ENCODE peak calls at places on chromosomes 12 and 14, in six cellular contexts. P, B, Q, Y, M and S are unnamed samples.

GRCh38 chr12:64004639-64005038 is 160.1 kb downstream of the SRGAP1 start:
- DNase-seq in P (no peak), B (no peak), Q (no peak), Y (no peak), M (no peak), S (no peak)

GRCh38 chr12:104573-105081 is 38.1 kb downstream of the IQSEC3 start:
- DNase-seq in P (no peak), B (no peak), Q (no peak), Y (no peak), M (no peak), S (no peak)

GRCh38 chr12:95739561-95740313 is 50.8 kb downstream of the NTN4 start:
- DNase-seq in P (no peak), B (no peak), Q (peak; percentile 67), Y (no peak), M (no peak), S (peak; percentile 55)

GRCh38 chr12:124694846-124695497 is 127.6 kb upstream of the NCOR2 start:
- DNase-seq in P (peak; percentile 80), B (peak; percentile 61), Q (peak; percentile 62), Y (no peak), M (no peak), S (no peak)

GRCh38 chr12:112102127-112102526 is 6.5 kb downstream of the NAA25 start:
- DNase-seq in P (no peak), B (no peak), Q (no peak), Y (no peak), M (no peak), S (no peak)

GRCh38 chr12:3252416-3252815 is 175.2 kb downstream of the TSPAN9 start:
- DNase-seq in P (peak; percentile 95), B (peak; percentile 95), Q (peak; percentile 81), Y (peak; percentile 85), M (no peak), S (no peak)

GRCh38 chr14:23513005-23513412 is 38.6 kb downstream of the ZFHX2 start:
- DNase-seq in P (no peak), B (no peak), Q (no peak), Y (no peak), M (no peak), S (no peak)

GRCh38 chr12:84994436-84994835 is 41.6 kb downstream of the TSPAN19 start:
- DNase-seq in P (peak; percentile 75), B (no peak), Q (no peak), Y (no peak), M (no peak), S (no peak)

GRCh38 chr14:26008290-26008689 is 589.5 kb downstream of the NOVA1 start:
- DNase-seq in P (peak; percentile 5), B (no peak), Q (no peak), Y (no peak), M (no peak), S (no peak)

GRCh38 chr14:83172363-83172762 is 1638.7 kb upstream of the SEL1L start:
- DNase-seq in P (peak; percentile 8), B (no peak), Q (no peak), Y (no peak), M (no peak), S (no peak)

GRCh38 chr14:22836301-22837058 is at the start of gene MMP14:
- DNase-seq in P (peak; percentile 94), B (peak; percentile 89), Q (peak; percentile 77), Y (peak; percentile 61), M (no peak), S (peak; percentile 79)

GRCh38 chr12:98002887-98003493 is 512.4 kb upstream of the TMPO start:
- DNase-seq in P (peak; percentile 60), B (peak; percentile 70), Q (no peak), Y (no peak), M (no peak), S (no peak)

GRCh38 chr12:79566452-79566851 is 124.3 kb downstream of the PAWR start:
- DNase-seq in P (no peak), B (no peak), Q (no peak), Y (no peak), M (no peak), S (no peak)
- H3K27ac ChIP-seq in P (no peak overlapping the region), B (peak overlapping the region; percentile 88), Q (no peak overlapping the region), Y (peak overlapping the region; percentile 69), M (no peak overlapping the region), S (no peak overlapping the region)

DNA sequence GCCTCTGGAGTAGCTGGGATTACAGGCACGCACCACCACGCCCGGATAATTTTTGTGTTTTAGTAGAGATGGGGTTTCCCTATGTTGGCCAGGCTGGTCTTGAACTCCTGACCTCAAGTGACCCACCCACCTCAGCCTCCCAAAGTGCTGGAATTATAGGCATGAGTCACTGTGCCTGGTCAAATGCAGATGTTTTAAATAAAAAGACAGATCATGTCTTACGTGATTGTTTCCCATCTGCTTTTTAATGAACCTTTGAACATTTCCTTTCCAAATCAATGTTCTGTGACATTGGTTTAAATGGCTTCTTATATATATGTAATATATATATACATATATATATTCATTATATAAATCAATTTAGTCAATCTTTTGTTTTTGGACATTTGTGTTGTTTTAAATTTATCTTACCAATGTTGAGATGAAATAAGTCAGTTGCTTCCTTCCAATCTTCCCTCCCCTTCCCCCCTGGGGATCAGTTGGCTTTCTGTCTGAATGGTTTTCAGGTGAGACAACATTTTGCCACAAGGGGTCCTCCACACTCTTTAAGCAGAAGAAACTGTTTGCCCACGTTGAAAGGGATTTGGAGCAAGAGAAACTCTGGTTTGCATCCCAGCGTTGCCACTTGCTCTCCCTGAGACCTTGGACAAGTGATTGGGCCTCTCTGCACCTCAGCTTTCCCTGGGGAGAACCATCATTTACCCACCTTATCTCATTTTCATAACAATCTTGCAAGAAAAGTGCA is 47.6 kb upstream of the RBM19 start:
- DNase-seq in P (peak; percentile 47), B (no peak), Q (no peak), Y (no peak), M (no peak), S (no peak)
- TF ChIP-seq CTCF in P (peak; percentile 30), B (no peak), Q (peak; percentile 27), Y (peak; percentile 42), M (no peak), S (no peak)

DNA sequence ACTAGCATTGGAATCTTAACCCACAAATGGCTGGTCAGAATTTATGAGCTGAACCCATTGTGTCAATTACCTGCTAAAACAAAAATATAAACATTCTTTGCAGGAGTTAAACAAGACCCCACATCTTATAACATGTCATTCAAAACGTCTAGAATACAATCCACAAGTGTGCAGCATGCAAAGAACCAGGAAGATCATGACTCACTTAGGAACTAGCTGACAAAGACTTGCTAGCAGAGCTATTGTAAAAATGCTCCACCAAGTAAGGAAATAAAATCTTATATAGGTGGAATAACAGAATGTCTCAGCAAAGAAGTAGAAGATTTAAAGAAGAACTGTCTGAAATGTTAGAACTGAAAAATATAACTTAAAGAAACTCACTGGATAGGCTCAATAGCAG is 26.5 kb upstream of the POC1B start:
- DNase-seq in P (no peak), B (no peak), Q (no peak), Y (no peak), M (no peak), S (no peak)
- H3K27ac ChIP-seq in P (no peak overlapping the region), B (no peak overlapping the region), Q (no peak overlapping the region), Y (no peak overlapping the region), M (no peak overlapping the region), S (no peak overlapping the region)

DNA sequence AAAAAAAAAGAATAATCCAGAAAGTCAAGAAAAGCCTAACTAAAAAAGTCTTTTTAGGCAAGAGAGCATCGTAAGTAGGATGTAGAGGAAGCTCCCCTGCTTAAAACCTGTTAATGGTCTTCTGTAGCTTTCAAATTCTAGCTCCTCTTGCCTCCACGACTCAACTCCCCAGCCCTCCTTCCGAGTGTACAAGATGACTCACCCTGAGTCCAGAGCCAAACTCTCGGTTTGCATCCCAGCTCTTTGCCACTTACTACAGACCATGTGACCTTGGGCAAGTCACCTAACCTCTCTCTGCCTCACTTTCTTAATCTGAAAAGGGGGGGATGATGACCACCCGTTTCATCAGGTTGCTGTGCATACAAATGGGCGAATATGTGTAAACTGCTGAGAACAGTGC is 460.4 kb downstream of the DPF3 start:
- DNase-seq in P (peak; percentile 34), B (no peak), Q (no peak), Y (no peak), M (no peak), S (no peak)
- TF ChIP-seq CTCF in P (no peak), B (no peak), Q (no peak), Y (no peak), M (no peak), S (no peak)

DNA sequence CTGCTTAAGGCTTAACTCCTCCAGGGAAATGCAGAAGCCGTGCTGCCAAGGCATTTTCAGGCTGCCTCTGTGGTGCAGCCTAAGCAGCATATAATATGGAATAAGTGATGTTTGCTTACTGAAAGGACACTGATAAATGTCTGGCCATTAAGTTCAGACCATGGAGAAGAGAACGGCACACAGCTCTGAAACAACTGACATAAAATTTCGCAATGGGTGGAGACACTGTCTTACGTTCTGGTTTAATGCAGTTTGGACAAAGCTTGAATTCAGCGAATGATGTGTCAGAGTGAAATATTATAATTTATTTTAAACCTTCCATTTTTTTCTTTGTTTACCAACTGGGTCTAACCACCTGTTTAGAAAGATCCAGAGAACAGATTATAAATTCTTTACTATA is 27.2 kb upstream of the NRXN3 start:
- DNase-seq in P (no peak), B (no peak), Q (no peak), Y (no peak), M (no peak), S (no peak)
- H3K27ac ChIP-seq in P (no peak overlapping the region), B (no peak overlapping the region), Q (no peak overlapping the region), Y (no peak overlapping the region), M (no peak overlapping the region), S (no peak overlapping the region)

DNA sequence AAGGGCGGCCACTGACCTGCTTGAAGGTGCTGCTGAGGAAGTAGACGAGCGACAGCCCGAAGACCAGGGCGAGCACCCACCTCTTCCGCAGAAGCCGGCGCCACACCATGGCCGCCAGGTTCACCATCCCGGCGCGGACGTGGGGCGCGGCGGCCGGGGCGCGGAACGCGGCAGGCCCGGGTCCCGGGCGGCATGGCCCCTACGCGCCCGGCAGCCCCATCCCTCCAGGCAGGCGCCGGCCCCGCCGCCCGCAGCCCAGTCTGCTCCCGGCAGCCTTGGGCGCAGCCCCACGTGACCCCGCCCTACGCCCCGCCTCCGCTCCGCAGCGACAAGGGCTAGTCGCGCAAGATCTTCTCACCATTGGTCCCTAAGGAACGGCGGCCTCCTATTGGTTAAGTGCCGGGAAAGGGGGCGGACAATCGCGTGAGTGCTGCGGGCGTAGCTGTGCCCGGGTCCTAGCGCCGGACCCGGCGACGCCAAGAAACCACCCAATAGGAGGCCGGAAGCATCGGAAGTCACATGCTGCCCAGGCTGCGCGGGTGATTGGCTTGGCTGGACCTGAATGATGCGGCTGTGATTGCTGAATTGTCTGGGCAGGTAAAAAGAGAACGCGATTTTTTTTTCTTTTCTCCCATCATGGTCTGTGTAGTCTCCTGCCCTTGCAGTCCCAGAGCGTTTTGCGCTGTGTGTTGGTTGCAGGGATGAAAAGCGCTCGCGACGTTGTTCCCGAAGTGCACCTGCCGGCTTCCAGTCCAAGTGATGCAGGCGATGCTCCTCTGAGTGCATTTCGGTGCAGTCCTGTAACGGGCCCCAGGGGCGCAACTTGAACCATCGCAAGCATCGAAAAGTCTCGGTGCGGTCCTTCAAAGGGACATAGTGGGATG is at the start of the genes RNFT2 and SPRING1:
- DNase-seq in P (peak; percentile 99), B (peak; percentile 100), Q (peak; percentile 98), Y (peak; percentile 99), M (peak; percentile 98), S (peak; percentile 99)
- TF ChIP-seq CTCF in P (no peak), B (no peak), Q (peak; percentile 34), Y (no peak), M (no peak), S (no peak)